ENCODE peak calls at places on chromosomes 7 and 10, in seven cellular contexts. One of them, this sample, is unnamed.
A peak's percentile ranks its signal among the peaks of the same experiment; 100 is the strongest.

GRCh38 chr7:149616898-149617297 is 119.3 kb upstream of the ZNF746 start:
- DNase-seq in NCI-H345: no peak
- DNase-seq in GM06990: no peak
- DNase-seq in iris pigment epithelial cell: no peak
- DNase-seq in RCC 7860: no peak
- DNase-seq in BE2C: no peak
- DNase-seq in progenitor cell of endocrine pancreas: no peak
- DNase-seq in this sample: no peak

GRCh38 chr7:135204271-135204872 is 7.0 kb downstream of the WDR91 start:
- DNase-seq in NCI-H345: no peak
- DNase-seq in GM06990: no peak
- DNase-seq in iris pigment epithelial cell: peak; percentile 76
- DNase-seq in RCC 7860: peak; percentile 97
- DNase-seq in BE2C: no peak
- DNase-seq in progenitor cell of endocrine pancreas: no peak
- DNase-seq in this sample: no peak

GRCh38 chr7:47979145-47979831 is at the start of gene HUS1:
- DNase-seq in NCI-H345: peak; percentile 94
- DNase-seq in GM06990: peak; percentile 99
- DNase-seq in iris pigment epithelial cell: peak; percentile 84
- DNase-seq in RCC 7860: peak; percentile 72
- DNase-seq in BE2C: peak; percentile 86
- DNase-seq in progenitor cell of endocrine pancreas: peak; percentile 73
- DNase-seq in this sample: peak; percentile 96

GRCh38 chr7:130429019-130429418 is 11.8 kb downstream of the CEP41 start:
- DNase-seq in NCI-H345: no peak
- DNase-seq in GM06990: no peak
- DNase-seq in iris pigment epithelial cell: no peak
- DNase-seq in RCC 7860: no peak
- DNase-seq in BE2C: no peak
- DNase-seq in progenitor cell of endocrine pancreas: no peak
- DNase-seq in this sample: no peak

GRCh38 chr10:47190802-47191450 is 109.1 kb upstream of the GDF10 start:
- DNase-seq in NCI-H345: no peak
- DNase-seq in GM06990: no peak
- DNase-seq in iris pigment epithelial cell: no peak
- DNase-seq in RCC 7860: no peak
- DNase-seq in BE2C: no peak
- DNase-seq in progenitor cell of endocrine pancreas: no peak
- DNase-seq in this sample: no peak

GRCh38 chr10:101817542-101818118 is 614 bp downstream of the OGA start:
- DNase-seq in NCI-H345: no peak
- DNase-seq in GM06990: peak; percentile 46
- DNase-seq in iris pigment epithelial cell: peak; percentile 98
- DNase-seq in RCC 7860: peak; percentile 82
- DNase-seq in BE2C: peak; percentile 24
- DNase-seq in progenitor cell of endocrine pancreas: no peak
- DNase-seq in this sample: peak; percentile 89

GRCh38 chr7:24931787-24932186 is 48.2 kb downstream of the OSBPL3 start:
- DNase-seq in NCI-H345: no peak
- DNase-seq in GM06990: no peak
- DNase-seq in iris pigment epithelial cell: no peak
- DNase-seq in RCC 7860: no peak
- DNase-seq in BE2C: no peak
- DNase-seq in progenitor cell of endocrine pancreas: no peak
- DNase-seq in this sample: no peak

GRCh38 chr7:149071182-149071635 is 19.3 kb downstream of the ZNF786 start:
- DNase-seq in NCI-H345: no peak
- DNase-seq in GM06990: no peak
- DNase-seq in iris pigment epithelial cell: no peak
- DNase-seq in RCC 7860: no peak
- DNase-seq in BE2C: no peak
- DNase-seq in progenitor cell of endocrine pancreas: no peak
- DNase-seq in this sample: no peak

GRCh38 chr10:72567421-72567820 is 58.5 kb downstream of the MICU1 start:
- DNase-seq in NCI-H345: no peak
- DNase-seq in GM06990: no peak
- DNase-seq in iris pigment epithelial cell: no peak
- DNase-seq in RCC 7860: peak; percentile 94
- DNase-seq in BE2C: no peak
- DNase-seq in progenitor cell of endocrine pancreas: no peak
- DNase-seq in this sample: no peak

GRCh38 chr10:28382520-28383269 is 79.8 kb upstream of the MPP7 start:
- DNase-seq in NCI-H345: no peak
- DNase-seq in GM06990: no peak
- DNase-seq in iris pigment epithelial cell: peak; percentile 81
- DNase-seq in RCC 7860: no peak
- DNase-seq in BE2C: no peak
- DNase-seq in progenitor cell of endocrine pancreas: no peak
- DNase-seq in this sample: peak; percentile 7

GRCh38 chr10:63236113-63236935 is 103.2 kb downstream of the NRBF2 start:
- DNase-seq in NCI-H345: no peak
- DNase-seq in GM06990: peak; percentile 62
- DNase-seq in iris pigment epithelial cell: peak; percentile 95
- DNase-seq in RCC 7860: peak; percentile 91
- DNase-seq in BE2C: no peak
- DNase-seq in progenitor cell of endocrine pancreas: no peak
- DNase-seq in this sample: peak; percentile 41

GRCh38 chr10:26805567-26806245 is 55.1 kb downstream of the ABI1 start:
- DNase-seq in NCI-H345: no peak
- DNase-seq in GM06990: no peak
- DNase-seq in iris pigment epithelial cell: peak; percentile 66
- DNase-seq in RCC 7860: no peak
- DNase-seq in BE2C: no peak
- DNase-seq in progenitor cell of endocrine pancreas: no peak
- DNase-seq in this sample: no peak

GRCh38 chr10:21628023-21628422 is 94.0 kb downstream of the MLLT10 start:
- DNase-seq in NCI-H345: no peak
- DNase-seq in GM06990: no peak
- DNase-seq in iris pigment epithelial cell: no peak
- DNase-seq in RCC 7860: no peak
- DNase-seq in BE2C: no peak
- DNase-seq in progenitor cell of endocrine pancreas: no peak
- DNase-seq in this sample: no peak

GRCh38 chr7:143255564-143255963 is 7.7 kb upstream of the GSTK1 start:
- DNase-seq in NCI-H345: no peak
- DNase-seq in GM06990: no peak
- DNase-seq in iris pigment epithelial cell: peak; percentile 55
- DNase-seq in RCC 7860: no peak
- DNase-seq in BE2C: no peak
- DNase-seq in progenitor cell of endocrine pancreas: no peak
- DNase-seq in this sample: no peak

GRCh38 chr10:7756360-7756992 is 31.3 kb downstream of the KIN start:
- DNase-seq in NCI-H345: no peak
- DNase-seq in GM06990: no peak
- DNase-seq in iris pigment epithelial cell: peak; percentile 35
- DNase-seq in RCC 7860: peak; percentile 23
- DNase-seq in BE2C: peak; percentile 33
- DNase-seq in progenitor cell of endocrine pancreas: no peak
- DNase-seq in this sample: peak; percentile 37

GRCh38 chr10:3548096-3548495 is 236.9 kb downstream of the KLF6 start:
- DNase-seq in NCI-H345: no peak
- DNase-seq in GM06990: no peak
- DNase-seq in iris pigment epithelial cell: no peak
- DNase-seq in RCC 7860: no peak
- DNase-seq in BE2C: no peak
- DNase-seq in progenitor cell of endocrine pancreas: no peak
- DNase-seq in this sample: no peak

GRCh38 chr10:73641272-73642060 is at the start of gene MYOZ1:
- DNase-seq in NCI-H345: no peak
- DNase-seq in GM06990: no peak
- DNase-seq in iris pigment epithelial cell: peak; percentile 40
- DNase-seq in RCC 7860: no peak
- DNase-seq in BE2C: no peak
- DNase-seq in progenitor cell of endocrine pancreas: no peak
- DNase-seq in this sample: no peak

GRCh38 chr10:79264942-79265341 is 82.3 kb upstream of the PPIF start:
- DNase-seq in NCI-H345: no peak
- DNase-seq in GM06990: no peak
- DNase-seq in iris pigment epithelial cell: no peak
- DNase-seq in RCC 7860: no peak
- DNase-seq in BE2C: no peak
- DNase-seq in progenitor cell of endocrine pancreas: no peak
- DNase-seq in this sample: no peak

GRCh38 chr10:6365384-6365783 is 162.7 kb downstream of the PFKFB3 start:
- DNase-seq in NCI-H345: no peak
- DNase-seq in GM06990: no peak
- DNase-seq in iris pigment epithelial cell: peak; percentile 11
- DNase-seq in RCC 7860: no peak
- DNase-seq in BE2C: no peak
- DNase-seq in progenitor cell of endocrine pancreas: no peak
- DNase-seq in this sample: no peak

GRCh38 chr10:77252380-77252779 is 385.2 kb downstream of the KCNMA1 start:
- DNase-seq in NCI-H345: no peak
- DNase-seq in GM06990: no peak
- DNase-seq in iris pigment epithelial cell: no peak
- DNase-seq in RCC 7860: no peak
- DNase-seq in BE2C: no peak
- DNase-seq in progenitor cell of endocrine pancreas: no peak
- DNase-seq in this sample: no peak

GRCh38 chr10:131758062-131758941 is 142.5 kb upstream of the PPP2R2D start:
- DNase-seq in NCI-H345: peak; percentile 77
- DNase-seq in GM06990: no peak
- DNase-seq in iris pigment epithelial cell: no peak
- DNase-seq in RCC 7860: no peak
- DNase-seq in BE2C: no peak
- DNase-seq in progenitor cell of endocrine pancreas: no peak
- DNase-seq in this sample: no peak

GRCh38 chr7:91164948-91165845 is 99.0 kb upstream of the FZD1 start:
- DNase-seq in NCI-H345: no peak
- DNase-seq in GM06990: peak; percentile 22
- DNase-seq in iris pigment epithelial cell: peak; percentile 92
- DNase-seq in RCC 7860: peak; percentile 92
- DNase-seq in BE2C: no peak
- DNase-seq in progenitor cell of endocrine pancreas: no peak
- DNase-seq in this sample: no peak

GRCh38 chr7:44973610-44974401 is 5.0 kb downstream of the MYO1G start:
- DNase-seq in NCI-H345: peak; percentile 27
- DNase-seq in GM06990: no peak
- DNase-seq in iris pigment epithelial cell: no peak
- DNase-seq in RCC 7860: no peak
- DNase-seq in BE2C: peak; percentile 64
- DNase-seq in progenitor cell of endocrine pancreas: peak; percentile 38
- DNase-seq in this sample: peak; percentile 50

GRCh38 chr7:1777122-1777521 is 107.0 kb downstream of the ELFN1 start:
- DNase-seq in NCI-H345: no peak
- DNase-seq in GM06990: no peak
- DNase-seq in iris pigment epithelial cell: no peak
- DNase-seq in RCC 7860: no peak
- DNase-seq in BE2C: no peak
- DNase-seq in progenitor cell of endocrine pancreas: no peak
- DNase-seq in this sample: no peak

GRCh38 chr7:1970895-1971294 is 261.9 kb downstream of the MAD1L1 start:
- DNase-seq in NCI-H345: no peak
- DNase-seq in GM06990: no peak
- DNase-seq in iris pigment epithelial cell: no peak
- DNase-seq in RCC 7860: no peak
- DNase-seq in BE2C: peak; percentile 1
- DNase-seq in progenitor cell of endocrine pancreas: no peak
- DNase-seq in this sample: no peak

GRCh38 chr7:33392143-33392542 is 262.8 kb downstream of the BBS9 start:
- DNase-seq in NCI-H345: peak; percentile 98
- DNase-seq in GM06990: no peak
- DNase-seq in iris pigment epithelial cell: no peak
- DNase-seq in RCC 7860: no peak
- DNase-seq in BE2C: peak; percentile 61
- DNase-seq in progenitor cell of endocrine pancreas: no peak
- DNase-seq in this sample: no peak

GRCh38 chr10:58892039-58892665 is 284.3 kb upstream of the PHYHIPL start:
- DNase-seq in NCI-H345: peak; percentile 56
- DNase-seq in GM06990: no peak
- DNase-seq in iris pigment epithelial cell: no peak
- DNase-seq in RCC 7860: no peak
- DNase-seq in BE2C: no peak
- DNase-seq in progenitor cell of endocrine pancreas: no peak
- DNase-seq in this sample: peak; percentile 3

This sample was measured in A673.